ENCODE peak calls at places on chromosomes 3 and 15, in four cellular contexts. E, H, J and A are unnamed samples.

GRCh38 chr3:85050806-85051205 is 92.0 kb downstream of the CADM2 start:
- DNase-seq in E (no peak), H (no peak), J (no peak), A (no peak)

GRCh38 chr3:138089091-138089490 is 26.3 kb downstream of the DZIP1L start:
- DNase-seq in E (no peak), H (no peak), J (no peak), A (no peak)

GRCh38 chr3:181610083-181610972 is 101.4 kb upstream of the SOX2 start:
- DNase-seq in E (no peak), H (no peak), J (no peak), A (no peak)

GRCh38 chr15:79025802-79026201 is 64.8 kb downstream of the RASGRF1 start:
- DNase-seq in E (no peak), H (no peak), J (no peak), A (no peak)

GRCh38 chr3:113485161-113485609 is 29.8 kb downstream of the SPICE1 start:
- DNase-seq in E (no peak), H (no peak), J (no peak), A (peak; percentile 16)

GRCh38 chr15:43948691-43949325 is 122.0 kb downstream of the WDR76 start:
- DNase-seq in E (no peak), H (no peak), J (no peak), A (no peak)

GRCh38 chr3:82745544-82745943 is 984.1 kb upstream of the GBE1 start:
- DNase-seq in E (no peak), H (no peak), J (no peak), A (no peak)

GRCh38 chr3:160935413-160936095 is 169.6 kb downstream of the B3GALNT1 start:
- DNase-seq in E (no peak), H (no peak), J (no peak), A (no peak)

GRCh38 chr15:73959012-73959581 is 32.8 kb downstream of the LOXL1 start:
- DNase-seq in E (no peak), H (no peak), J (no peak), A (no peak)

GRCh38 chr3:177894021-177894690 is 642.1 kb upstream of the KCNMB2 start:
- DNase-seq in E (no peak), H (no peak), J (no peak), A (no peak)

GRCh38 chr3:53748512-53749271 is 97.5 kb downstream of the CHDH start:
- DNase-seq in E (peak; percentile 21), H (no peak), J (no peak), A (no peak)

GRCh38 chr3:141605883-141606282 is 119.1 kb downstream of the RASA2 start:
- DNase-seq in E (no peak), H (no peak), J (no peak), A (no peak)

GRCh38 chr3:187291512-187292132 is at the start of gene MASP1:
- DNase-seq in E (no peak), H (no peak), J (no peak), A (peak; percentile 31)

GRCh38 chr3:46935168-46935858 is 41.2 kb downstream of the CCDC12 start:
- DNase-seq in E (peak; percentile 64), H (peak; percentile 64), J (peak; percentile 84), A (peak; percentile 62)

GRCh38 chr3:135491478-135491877 is 474.1 kb upstream of the PPP2R3A start:
- DNase-seq in E (no peak), H (no peak), J (no peak), A (no peak)

GRCh38 chr3:36258381-36258780 is 121.9 kb upstream of the STAC start:
- DNase-seq in E (no peak), H (no peak), J (no peak), A (no peak)

GRCh38 chr3:41974223-41974622 is 12.3 kb upstream of the ULK4 start:
- DNase-seq in E (no peak), H (no peak), J (no peak), A (no peak)

GRCh38 chr3:41972802-41973201 is 10.9 kb upstream of the ULK4 start:
- DNase-seq in E (no peak), H (no peak), J (no peak), A (no peak)

DNA sequence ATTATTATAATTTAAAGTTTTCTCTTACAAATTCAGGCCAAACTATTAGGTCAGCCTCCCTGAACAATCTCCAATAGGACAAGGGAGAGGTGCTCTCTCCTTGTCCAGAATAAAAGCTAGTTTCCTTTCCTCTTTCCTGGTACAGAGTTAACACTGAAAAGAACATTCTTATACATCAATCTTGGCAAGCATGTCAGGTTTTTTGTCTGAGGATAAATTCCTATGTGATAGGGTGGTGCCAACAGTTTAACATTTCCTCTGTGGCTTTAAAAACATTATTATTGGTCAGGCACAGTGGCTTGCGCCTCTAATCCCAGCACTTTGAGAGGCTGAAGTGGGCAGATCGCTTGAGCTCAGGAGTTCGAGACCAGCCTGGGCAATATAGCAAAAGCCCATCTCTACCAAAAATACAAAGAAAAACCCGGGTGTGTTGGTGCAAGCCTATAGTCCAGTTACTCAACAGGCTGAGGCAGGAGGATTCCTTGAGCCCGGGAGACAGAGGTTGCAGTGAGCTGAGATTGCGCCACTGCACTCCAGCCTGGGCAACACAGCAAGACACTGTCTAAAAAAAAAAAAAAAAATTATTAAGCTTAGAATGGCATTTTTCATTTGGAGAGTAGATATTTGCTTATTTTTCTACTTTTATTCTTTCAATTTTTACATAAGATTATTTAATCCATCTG is 13.7 kb upstream of the ULK4 start:
- DNase-seq in E (no peak), H (no peak), J (no peak), A (no peak)
- TF ChIP-seq TEAD4 in E (no peak), H (no peak), J (no peak), A (no peak)

DNA sequence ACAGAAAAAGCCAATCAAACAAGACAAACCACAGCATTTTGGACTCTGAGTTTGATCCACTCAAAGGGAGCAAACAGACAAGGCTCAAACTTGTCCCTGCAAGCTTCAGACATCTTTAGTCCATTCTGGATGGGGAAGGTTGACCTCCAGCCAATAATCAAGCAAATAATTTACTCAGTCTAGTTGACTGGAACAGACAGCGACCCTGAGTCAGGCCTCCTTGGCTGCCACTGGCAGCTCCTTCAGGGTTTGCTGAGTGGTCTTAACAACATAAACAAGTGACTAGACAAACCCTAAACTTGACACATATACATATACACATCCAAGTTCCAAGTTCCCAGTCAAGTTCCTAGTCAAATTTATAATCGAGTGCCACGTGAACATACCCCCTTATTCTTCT is 313.9 kb downstream of the POLQ start:
- DNase-seq in E (no peak), H (no peak), J (no peak), A (no peak)
- TF ChIP-seq TEAD4 in E (no peak), H (no peak), J (no peak), A (no peak)

DNA sequence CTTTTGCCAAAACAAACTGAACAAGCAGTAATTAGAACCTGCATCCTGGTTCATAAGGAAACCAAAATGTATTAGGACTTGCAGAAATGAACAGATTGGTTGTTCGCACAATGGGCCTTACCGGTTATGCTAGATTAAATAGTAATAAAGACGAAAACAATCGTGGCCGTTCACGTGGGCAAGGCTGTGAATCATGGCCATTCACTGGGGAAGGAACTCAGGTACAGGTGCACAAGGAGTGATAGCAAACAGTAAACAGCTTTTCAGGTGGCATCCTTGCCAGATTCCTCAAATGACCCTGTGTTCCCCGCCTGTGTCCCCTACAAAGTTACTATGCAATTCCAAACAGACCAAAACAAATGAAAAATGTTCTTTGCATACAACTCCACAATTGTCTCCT is 8.2 kb downstream of the LRIG1 start:
- DNase-seq in E (no peak), H (no peak), J (no peak), A (no peak)
- TF ChIP-seq TEAD4 in E (no peak), H (no peak), J (no peak), A (no peak)

GRCh38 chr3:80014576-80014975 is 246.8 kb upstream of the ROBO1 start:
- DNase-seq in E (no peak), H (no peak), J (no peak), A (no peak)

GRCh38 chr3:80017369-80017768 is 249.6 kb upstream of the ROBO1 start:
- DNase-seq in E (no peak), H (no peak), J (no peak), A (no peak)

GRCh38 chr3:80023010-80023409 is 255.2 kb upstream of the ROBO1 start:
- DNase-seq in E (no peak), H (no peak), J (no peak), A (no peak)

GRCh38 chr3:80018375-80018774 is 250.6 kb upstream of the ROBO1 start:
- DNase-seq in E (no peak), H (no peak), J (no peak), A (no peak)
- TF ChIP-seq TEAD4 in E (no peak), H (no peak), J (no peak), A (no peak)

GRCh38 chr3:183825380-183826161 is at the start of gene MAP6D1:
- DNase-seq in E (peak; percentile 31), H (peak; percentile 96), J (no peak), A (peak; percentile 80)
- TF ChIP-seq TEAD4 in E (no peak), H (no peak), J (no peak), A (peak; percentile 10)

DNA sequence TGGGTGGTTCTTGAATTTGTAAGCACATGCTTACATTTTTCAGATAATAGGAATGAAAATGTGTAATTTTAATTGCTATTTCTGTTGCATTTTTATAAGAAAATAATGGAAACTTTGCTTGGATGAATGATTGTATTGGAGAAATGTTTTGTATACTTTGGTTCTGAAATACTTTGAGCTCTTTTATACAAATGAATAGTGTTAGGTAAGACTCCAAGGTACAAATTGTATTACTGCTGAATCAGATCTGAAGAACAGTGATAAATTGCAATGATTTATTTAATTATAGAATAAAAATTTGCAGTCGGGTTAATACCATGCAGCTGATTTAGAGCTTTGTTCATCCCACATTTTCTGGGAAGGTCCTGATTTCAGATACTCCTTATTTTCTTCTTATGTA is 41.5 kb downstream of the UBE2E2 start:
- DNase-seq in E (no peak), H (no peak), J (no peak), A (no peak)
- TF ChIP-seq TEAD4 in E (no peak), H (no peak), J (no peak), A (no peak)